ENCODE peak calls at places on chromosomes 12 and 14, in five cellular contexts. One of them, this sample, is unnamed.

GRCh38 chr14:68653754-68654153 is 139.1 kb downstream of the ZFP36L1 start:
- DNase-seq in MCF 10A: no peak
- DNase-seq in type B pancreatic cell: no peak
- DNase-seq in pancreas: no peak
- DNase-seq in NB4: no peak
- DNase-seq in this sample: no peak

GRCh38 chr12:32522322-32523221 is 123.2 kb downstream of the FGD4 start:
- DNase-seq in type B pancreatic cell: no peak
- DNase-seq in pancreas: no peak
- DNase-seq in NB4: peak; percentile 70
- DNase-seq in MCF 10A: no peak
- DNase-seq in this sample: no peak

GRCh38 chr12:55705802-55706402 is 1.8 kb downstream of the ITGA7 start:
- DNase-seq in pancreas: no peak
- DNase-seq in MCF 10A: no peak
- DNase-seq in type B pancreatic cell: no peak
- DNase-seq in NB4: no peak
- DNase-seq in this sample: no peak

GRCh38 chr14:63342381-63342780 is 23.6 kb upstream of the GPHB5 start:
- DNase-seq in pancreas: no peak
- DNase-seq in NB4: no peak
- DNase-seq in MCF 10A: no peak
- DNase-seq in type B pancreatic cell: no peak
- DNase-seq in this sample: no peak

GRCh38 chr14:71437870-71438269 is 494.4 kb upstream of the RGS6 start:
- DNase-seq in type B pancreatic cell: no peak
- DNase-seq in pancreas: no peak
- DNase-seq in MCF 10A: no peak
- DNase-seq in NB4: no peak
- DNase-seq in this sample: no peak

GRCh38 chr12:131044760-131045381 is 91.2 kb downstream of the ADGRD1 start:
- DNase-seq in pancreas: peak; percentile 55
- DNase-seq in NB4: peak; percentile 83
- DNase-seq in type B pancreatic cell: no peak
- DNase-seq in MCF 10A: no peak
- DNase-seq in this sample: no peak

GRCh38 chr12:131260251-131260905 is 306.7 kb downstream of the ADGRD1 start:
- DNase-seq in MCF 10A: no peak
- DNase-seq in pancreas: no peak
- DNase-seq in NB4: no peak
- DNase-seq in type B pancreatic cell: no peak
- DNase-seq in this sample: no peak

GRCh38 chr12:42281281-42281680 is 43.2 kb upstream of the YAF2 start:
- DNase-seq in type B pancreatic cell: no peak
- DNase-seq in MCF 10A: no peak
- DNase-seq in pancreas: no peak
- DNase-seq in NB4: no peak
- DNase-seq in this sample: no peak

GRCh38 chr14:38342803-38343202 is 86.9 kb upstream of the CLEC14A start:
- DNase-seq in type B pancreatic cell: no peak
- DNase-seq in pancreas: no peak
- DNase-seq in NB4: no peak
- DNase-seq in MCF 10A: peak; percentile 58
- DNase-seq in this sample: no peak

GRCh38 chr12:48930475-48930874 is 5.2 kb upstream of the FKBP11 start:
- DNase-seq in MCF 10A: no peak
- DNase-seq in pancreas: no peak
- DNase-seq in NB4: no peak
- DNase-seq in type B pancreatic cell: no peak
- DNase-seq in this sample: no peak

GRCh38 chr14:88289996-88290395 is 33.1 kb downstream of the KCNK10 start:
- DNase-seq in MCF 10A: no peak
- DNase-seq in NB4: no peak
- DNase-seq in pancreas: no peak
- DNase-seq in type B pancreatic cell: no peak
- DNase-seq in this sample: no peak

GRCh38 chr14:98186140-98186539 is 1085.9 kb downstream of the BCL11B start:
- DNase-seq in MCF 10A: no peak
- DNase-seq in pancreas: no peak
- DNase-seq in NB4: no peak
- DNase-seq in type B pancreatic cell: no peak
- DNase-seq in this sample: no peak

GRCh38 chr12:28583771-28584261 is 393.6 kb downstream of the CCDC91 start:
- DNase-seq in pancreas: no peak
- DNase-seq in NB4: peak; percentile 97
- DNase-seq in type B pancreatic cell: no peak
- DNase-seq in MCF 10A: peak; percentile 17
- DNase-seq in this sample: no peak

GRCh38 chr12:46983959-46984833 is 95.2 kb upstream of the PCED1B start:
- DNase-seq in NB4: peak; percentile 55
- DNase-seq in MCF 10A: peak; percentile 72
- DNase-seq in type B pancreatic cell: no peak
- DNase-seq in pancreas: no peak
- DNase-seq in this sample: no peak

GRCh38 chr12:56208014-56208413 is 13.7 kb downstream of the RNF41 start:
- DNase-seq in type B pancreatic cell: no peak
- DNase-seq in pancreas: no peak
- DNase-seq in MCF 10A: no peak
- DNase-seq in NB4: no peak
- DNase-seq in this sample: no peak

GRCh38 chr14:105144666-105145380 is 23.8 kb downstream of the JAG2 start:
- DNase-seq in type B pancreatic cell: no peak
- DNase-seq in MCF 10A: no peak
- DNase-seq in pancreas: peak; percentile 77
- DNase-seq in NB4: no peak
- DNase-seq in this sample: no peak

GRCh38 chr12:11861155-11861863 is 209.4 kb upstream of the BCL2L14 start:
- DNase-seq in type B pancreatic cell: no peak
- DNase-seq in NB4: no peak
- DNase-seq in MCF 10A: no peak
- DNase-seq in pancreas: no peak
- DNase-seq in this sample: no peak

GRCh38 chr14:34997762-34998161 is 15.0 kb downstream of the SRP54 start:
- DNase-seq in pancreas: no peak
- DNase-seq in type B pancreatic cell: no peak
- DNase-seq in MCF 10A: no peak
- DNase-seq in NB4: no peak
- DNase-seq in this sample: no peak

GRCh38 chr14:102905116-102906108 is 17.1 kb upstream of the AMN start:
- DNase-seq in type B pancreatic cell: no peak
- DNase-seq in NB4: no peak
- DNase-seq in pancreas: no peak
- DNase-seq in MCF 10A: no peak
- DNase-seq in this sample: no peak

GRCh38 chr14:73476451-73476905 is 14.3 kb upstream of the RIOX1 start:
- DNase-seq in MCF 10A: no peak
- DNase-seq in type B pancreatic cell: no peak
- DNase-seq in pancreas: no peak
- DNase-seq in NB4: no peak
- DNase-seq in this sample: no peak

GRCh38 chr14:91245029-91245428 is 525 bp upstream of the GPR68 start:
- DNase-seq in NB4: no peak
- DNase-seq in type B pancreatic cell: no peak
- DNase-seq in pancreas: no peak
- DNase-seq in MCF 10A: no peak
- DNase-seq in this sample: no peak

GRCh38 chr14:76546426-76547221 is 170.7 kb downstream of the ESRRB start:
- DNase-seq in type B pancreatic cell: no peak
- DNase-seq in NB4: peak; percentile 36
- DNase-seq in pancreas: no peak
- DNase-seq in MCF 10A: peak; percentile 72
- DNase-seq in this sample: no peak

GRCh38 chr12:68391905-68392304 is 59.7 kb upstream of the MDM1 start:
- DNase-seq in NB4: no peak
- DNase-seq in type B pancreatic cell: no peak
- DNase-seq in MCF 10A: no peak
- DNase-seq in pancreas: no peak
- DNase-seq in this sample: no peak

GRCh38 chr14:22333408-22334274 is 255.4 kb downstream of the DAD1 start:
- DNase-seq in MCF 10A: peak; percentile 55
- DNase-seq in type B pancreatic cell: no peak
- DNase-seq in pancreas: no peak
- DNase-seq in NB4: peak; percentile 32
- DNase-seq in this sample: no peak

GRCh38 chr14:74910556-74910955 is 12.5 kb downstream of the RPS6KL1 start:
- DNase-seq in pancreas: no peak
- DNase-seq in NB4: no peak
- DNase-seq in MCF 10A: no peak
- DNase-seq in type B pancreatic cell: no peak
- DNase-seq in this sample: no peak

GRCh38 chr14:74912111-74912510 is 10.9 kb downstream of the RPS6KL1 start:
- DNase-seq in pancreas: no peak
- DNase-seq in NB4: no peak
- DNase-seq in type B pancreatic cell: no peak
- DNase-seq in MCF 10A: no peak
- DNase-seq in this sample: no peak

GRCh38 chr14:74912801-74913200 is 10.3 kb downstream of the RPS6KL1 start:
- DNase-seq in MCF 10A: no peak
- DNase-seq in pancreas: peak; percentile 50
- DNase-seq in NB4: no peak
- DNase-seq in type B pancreatic cell: no peak
- DNase-seq in this sample: no peak

GRCh38 chr14:74911221-74911620 is 11.8 kb downstream of the RPS6KL1 start:
- DNase-seq in MCF 10A: no peak
- DNase-seq in pancreas: no peak
- DNase-seq in NB4: no peak
- DNase-seq in type B pancreatic cell: no peak
- DNase-seq in this sample: no peak

DNA sequence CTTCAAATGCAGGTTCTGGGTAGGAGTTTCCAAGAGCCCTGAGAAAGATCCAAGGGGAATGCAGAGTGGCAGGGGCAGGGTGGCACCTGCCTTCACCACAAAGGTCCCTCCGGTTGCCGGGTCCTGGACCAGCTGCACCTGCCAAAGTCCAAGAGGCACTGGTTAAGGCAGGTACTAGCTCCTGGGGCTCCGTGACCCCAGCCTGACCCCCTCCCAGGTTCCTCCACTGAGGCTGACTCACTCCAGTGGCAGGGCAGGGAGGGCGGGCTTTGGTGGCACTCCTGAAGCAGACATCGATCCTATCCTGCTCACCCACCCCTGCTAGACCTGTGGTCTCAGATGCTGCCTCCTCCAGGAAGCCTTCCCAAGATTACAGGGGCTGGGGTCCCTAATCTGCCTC is 11.4 kb downstream of the RPS6KL1 start:
- DNase-seq in NB4: no peak
- DNase-seq in type B pancreatic cell: no peak
- DNase-seq in MCF 10A: no peak
- DNase-seq in pancreas: no peak
- DNase-seq in this sample: no peak
- TF ChIP-seq CTCF in NB4: no peak
- TF ChIP-seq CTCF in type B pancreatic cell: no peak
- TF ChIP-seq CTCF in MCF 10A: no peak
- TF ChIP-seq CTCF in pancreas: no peak
- TF ChIP-seq CTCF in this sample: no peak

DNA sequence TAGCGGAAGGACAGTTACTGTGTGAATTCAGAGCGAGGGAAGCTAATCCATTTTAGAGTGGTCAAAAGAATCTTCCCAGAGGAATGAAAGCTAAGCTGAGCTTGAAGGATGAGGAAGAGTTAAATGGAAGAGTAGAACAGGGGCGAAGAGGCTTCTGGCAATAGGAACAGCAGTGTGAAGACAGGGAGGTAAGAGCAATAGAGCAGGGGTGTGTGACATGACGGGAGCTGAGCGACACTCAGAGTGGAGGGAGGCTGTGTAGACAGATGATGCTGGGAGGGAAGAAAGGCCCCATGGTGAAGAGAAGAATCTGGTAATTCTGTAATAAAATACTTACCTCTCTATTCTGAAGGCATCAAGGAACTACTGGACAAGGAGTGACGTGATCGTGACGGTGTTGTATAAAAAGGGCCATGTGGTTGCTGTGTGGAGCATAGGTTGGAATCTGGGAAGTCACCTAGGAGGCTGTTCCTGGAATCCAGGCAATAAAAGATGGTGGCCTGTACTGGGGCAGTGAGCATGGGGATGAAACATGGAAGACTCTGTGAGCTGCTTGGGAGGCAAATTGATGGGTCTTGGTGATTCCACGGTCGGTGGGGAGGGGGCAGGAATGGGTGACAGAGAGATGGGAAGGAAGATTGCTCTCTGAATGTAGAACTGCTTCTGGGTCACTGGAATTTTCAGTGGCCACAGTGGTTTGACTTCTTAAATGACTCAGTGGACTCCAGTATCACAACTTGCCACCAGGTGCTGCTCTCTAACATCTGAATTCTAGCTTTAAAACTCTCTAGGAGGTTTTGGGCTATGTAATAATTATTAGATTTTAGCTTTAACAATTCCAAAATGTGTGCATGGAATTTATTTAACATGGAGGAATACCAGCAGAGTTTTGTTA is 164.1 kb downstream of the ATP23 start:
- DNase-seq in type B pancreatic cell: no peak
- DNase-seq in MCF 10A: no peak
- DNase-seq in NB4: no peak
- DNase-seq in pancreas: no peak
- DNase-seq in this sample: no peak
- TF ChIP-seq CTCF in type B pancreatic cell: peak; percentile 47
- TF ChIP-seq CTCF in MCF 10A: no peak
- TF ChIP-seq CTCF in NB4: peak; percentile 19
- TF ChIP-seq CTCF in pancreas: no peak
- TF ChIP-seq CTCF in this sample: no peak

GRCh38 chr12:117100251-117100650 is 1.0 kb upstream of the TESC start:
- DNase-seq in MCF 10A: peak; percentile 29
- DNase-seq in NB4: peak; percentile 72
- DNase-seq in pancreas: no peak
- DNase-seq in type B pancreatic cell: no peak
- DNase-seq in this sample: no peak
- TF ChIP-seq CTCF in MCF 10A: no peak
- TF ChIP-seq CTCF in NB4: peak; percentile 41
- TF ChIP-seq CTCF in pancreas: peak; percentile 10
- TF ChIP-seq CTCF in type B pancreatic cell: peak; percentile 59
- TF ChIP-seq CTCF in this sample: no peak

DNA sequence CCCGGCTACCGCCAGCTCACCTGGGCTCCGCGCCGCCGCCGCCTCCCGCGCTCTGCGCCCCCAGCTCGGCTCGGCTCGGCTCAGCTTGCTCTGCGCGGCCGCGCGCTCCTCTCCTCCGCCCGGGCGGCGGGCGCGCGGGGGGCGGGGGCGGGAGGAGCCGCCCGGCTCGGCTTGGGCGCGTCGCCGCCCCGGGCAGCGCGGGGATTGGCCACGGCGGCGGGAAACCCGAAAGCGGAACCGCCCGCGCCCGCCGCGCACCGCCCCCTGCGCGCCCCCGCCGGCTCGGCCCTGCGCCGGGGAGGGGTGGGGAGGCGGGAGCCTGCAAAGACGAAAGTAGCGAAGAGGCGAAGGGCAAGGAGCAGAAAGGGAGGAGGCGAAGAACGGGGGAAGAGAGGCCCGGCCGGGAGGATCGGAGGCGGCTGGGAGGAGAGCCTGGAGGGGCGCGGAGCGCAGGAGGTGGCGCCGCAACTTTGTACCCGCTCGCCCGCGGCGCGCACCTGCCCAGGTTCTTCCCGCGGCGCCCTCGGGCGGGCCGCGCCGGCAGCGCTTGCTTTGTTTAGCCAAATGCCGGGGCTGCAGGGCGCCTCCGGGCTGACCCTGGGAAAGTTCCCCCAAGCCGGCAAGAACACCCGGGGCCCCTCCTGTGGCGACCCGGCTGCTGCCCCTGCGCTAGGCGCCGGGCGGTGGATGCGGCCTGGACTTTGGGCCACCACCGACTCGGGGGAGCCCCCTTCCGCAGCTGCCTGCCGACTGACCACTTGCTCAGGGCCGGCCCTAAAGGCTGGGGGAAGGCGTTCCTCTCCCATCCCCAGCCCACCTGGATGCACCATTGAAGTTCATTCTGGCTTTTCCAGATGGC is at the start of gene CAMKK2:
- DNase-seq in pancreas: peak; percentile 91
- DNase-seq in MCF 10A: peak; percentile 82
- DNase-seq in type B pancreatic cell: peak; percentile 92
- DNase-seq in NB4: peak; percentile 94
- DNase-seq in this sample: peak; percentile 94
- TF ChIP-seq CTCF in pancreas: no peak
- TF ChIP-seq CTCF in MCF 10A: peak; percentile 26
- TF ChIP-seq CTCF in type B pancreatic cell: peak; percentile 24
- TF ChIP-seq CTCF in NB4: peak; percentile 22
- TF ChIP-seq CTCF in this sample: no peak

This sample was measured in activated B cell treated with CpG ODN at 0.5 μM for 24 hours.